ENCODE peak calls at places on chromosomes 2 and 18, in four cellular contexts. One of them, this sample, is unnamed.

GRCh38 chr2:45093181-45093580 is 83.9 kb upstream of the SIX2 start:
- DNase-seq in nephron progenitor cell: no peak
- DNase-seq in MM.1S: no peak
- DNase-seq in fibroblast of lung: no peak
- DNase-seq in this sample: no peak

GRCh38 chr2:215828528-215829184 is 184.7 kb downstream of the MREG start:
- DNase-seq in nephron progenitor cell: peak
- DNase-seq in MM.1S: peak
- DNase-seq in fibroblast of lung: peak
- DNase-seq in this sample: no peak

GRCh38 chr18:78559584-78559983 is 420.0 kb upstream of the SALL3 start:
- DNase-seq in nephron progenitor cell: no peak
- DNase-seq in MM.1S: no peak
- DNase-seq in fibroblast of lung: no peak
- DNase-seq in this sample: no peak

GRCh38 chr2:151087377-151087776 is 174.3 kb downstream of the RBM43 start:
- DNase-seq in nephron progenitor cell: no peak
- DNase-seq in MM.1S: no peak
- DNase-seq in fibroblast of lung: no peak
- DNase-seq in this sample: no peak

GRCh38 chr2:10654069-10654468 is 35.7 kb downstream of the NOL10 start:
- DNase-seq in nephron progenitor cell: no peak
- DNase-seq in MM.1S: peak
- DNase-seq in fibroblast of lung: peak
- DNase-seq in this sample: no peak

GRCh38 chr2:83342860-83343329 is 1116.2 kb downstream of the SUCLG1 start:
- DNase-seq in nephron progenitor cell: no peak
- DNase-seq in MM.1S: no peak
- DNase-seq in fibroblast of lung: no peak
- DNase-seq in this sample: no peak

GRCh38 chr2:161915121-161915520 is 158.9 kb downstream of the DPP4 start:
- DNase-seq in nephron progenitor cell: no peak
- DNase-seq in MM.1S: no peak
- DNase-seq in fibroblast of lung: no peak
- DNase-seq in this sample: no peak

GRCh38 chr2:150859162-150859561 is 371.7 kb upstream of the RND3 start:
- DNase-seq in nephron progenitor cell: no peak
- DNase-seq in MM.1S: no peak
- DNase-seq in fibroblast of lung: no peak
- DNase-seq in this sample: no peak

GRCh38 chr2:129849559-129850160 is 129.8 kb upstream of the RAB6C start:
- DNase-seq in nephron progenitor cell: peak
- DNase-seq in MM.1S: peak
- DNase-seq in fibroblast of lung: peak
- DNase-seq in this sample: no peak

GRCh38 chr2:224659726-224660125 is 56.4 kb downstream of the CCDC195 start:
- DNase-seq in nephron progenitor cell: no peak
- DNase-seq in MM.1S: no peak
- DNase-seq in fibroblast of lung: no peak
- DNase-seq in this sample: no peak

GRCh38 chr2:105827351-105828096 is 82.8 kb downstream of the NCK2 start:
- DNase-seq in nephron progenitor cell: no peak
- DNase-seq in MM.1S: no peak
- DNase-seq in fibroblast of lung: no peak
- DNase-seq in this sample: no peak

GRCh38 chr2:240670402-240670801 is 12.3 kb downstream of the AQP12B start:
- DNase-seq in nephron progenitor cell: no peak
- DNase-seq in MM.1S: no peak
- DNase-seq in fibroblast of lung: no peak
- DNase-seq in this sample: no peak

GRCh38 chr2:112001136-112001764 is 53.8 kb upstream of the TMEM87B start:
- DNase-seq in nephron progenitor cell: no peak
- DNase-seq in MM.1S: peak
- DNase-seq in fibroblast of lung: peak
- DNase-seq in this sample: no peak

GRCh38 chr18:77065221-77065981 is 67.2 kb downstream of the MBP start:
- DNase-seq in nephron progenitor cell: no peak
- DNase-seq in MM.1S: peak
- DNase-seq in fibroblast of lung: peak
- DNase-seq in this sample: no peak

GRCh38 chr2:68693947-68694346 is 40.7 kb upstream of the ARHGAP25 start:
- DNase-seq in nephron progenitor cell: no peak
- DNase-seq in MM.1S: no peak
- DNase-seq in fibroblast of lung: no peak
- DNase-seq in this sample: no peak

GRCh38 chr2:2641541-2642410 is 310.7 kb upstream of the MYT1L start:
- DNase-seq in nephron progenitor cell: no peak
- DNase-seq in MM.1S: no peak
- DNase-seq in fibroblast of lung: no peak
- DNase-seq in this sample: no peak

GRCh38 chr2:207257291-207258190 is 91.8 kb upstream of the KLF7 start:
- DNase-seq in nephron progenitor cell: no peak
- DNase-seq in MM.1S: no peak
- DNase-seq in fibroblast of lung: peak
- DNase-seq in this sample: no peak

GRCh38 chr2:8563814-8564474 is 117.9 kb upstream of the ID2 start:
- DNase-seq in nephron progenitor cell: no peak
- DNase-seq in MM.1S: no peak
- DNase-seq in fibroblast of lung: no peak
- DNase-seq in this sample: no peak

GRCh38 chr2:159925975-159926374 is 128.0 kb upstream of the CD302 start:
- DNase-seq in nephron progenitor cell: no peak
- DNase-seq in MM.1S: no peak
- DNase-seq in fibroblast of lung: no peak
- DNase-seq in this sample: no peak

GRCh38 chr2:2715036-2715818 is 384.2 kb upstream of the MYT1L start:
- DNase-seq in nephron progenitor cell: no peak
- DNase-seq in MM.1S: no peak
- DNase-seq in fibroblast of lung: no peak
- DNase-seq in this sample: no peak

GRCh38 chr2:132374961-132375360 is 41.6 kb upstream of the GPR39 start:
- DNase-seq in nephron progenitor cell: no peak
- DNase-seq in MM.1S: no peak
- DNase-seq in fibroblast of lung: no peak
- DNase-seq in this sample: no peak

GRCh38 chr18:13388586-13389490 is 170.3 kb downstream of the LDLRAD4 start:
- DNase-seq in nephron progenitor cell: no peak
- DNase-seq in MM.1S: no peak
- DNase-seq in fibroblast of lung: no peak
- DNase-seq in this sample: no peak

GRCh38 chr2:100747996-100748615 is 71.8 kb upstream of the NPAS2 start:
- DNase-seq in nephron progenitor cell: no peak
- DNase-seq in MM.1S: no peak
- DNase-seq in fibroblast of lung: no peak
- DNase-seq in this sample: no peak
- TF ChIP-seq CTCF in nephron progenitor cell: no peak
- TF ChIP-seq CTCF in MM.1S: no peak
- TF ChIP-seq CTCF in fibroblast of lung: no peak
- TF ChIP-seq CTCF in this sample: no peak

GRCh38 chr2:217040099-217040498 is 180.2 kb upstream of the TNP1 start:
- DNase-seq in nephron progenitor cell: no peak
- DNase-seq in MM.1S: no peak
- DNase-seq in fibroblast of lung: no peak
- DNase-seq in this sample: no peak

GRCh38 chr2:217033191-217033590 is 173.3 kb upstream of the TNP1 start:
- DNase-seq in nephron progenitor cell: no peak
- DNase-seq in MM.1S: no peak
- DNase-seq in fibroblast of lung: no peak
- DNase-seq in this sample: no peak

GRCh38 chr2:217038001-217038400 is 178.1 kb upstream of the TNP1 start:
- DNase-seq in nephron progenitor cell: no peak
- DNase-seq in MM.1S: no peak
- DNase-seq in fibroblast of lung: no peak
- DNase-seq in this sample: no peak

GRCh38 chr2:217035967-217036366 is 176.1 kb upstream of the TNP1 start:
- DNase-seq in nephron progenitor cell: no peak
- DNase-seq in MM.1S: no peak
- DNase-seq in fibroblast of lung: no peak
- DNase-seq in this sample: no peak

DNA sequence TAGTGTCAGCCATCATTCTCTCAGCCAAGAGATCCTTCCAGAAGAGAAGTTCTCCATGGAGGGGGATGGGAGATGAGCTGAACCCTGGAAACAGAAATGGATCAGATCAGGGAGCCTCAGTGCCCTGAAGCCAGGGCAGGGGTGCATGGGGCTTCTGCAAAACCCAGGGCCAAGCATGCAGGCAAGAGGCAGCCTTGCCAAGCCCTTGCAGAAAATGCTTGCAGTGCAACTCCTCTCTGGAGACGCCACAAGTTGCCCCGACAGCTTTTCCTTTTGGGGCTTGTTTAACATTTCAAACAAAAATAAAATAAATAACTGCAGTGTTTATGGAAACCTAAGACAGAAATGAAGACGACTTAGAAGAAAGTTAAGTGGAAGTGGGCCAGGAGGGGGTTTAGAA is 177.5 kb upstream of the TNP1 start:
- DNase-seq in nephron progenitor cell: no peak
- DNase-seq in MM.1S: no peak
- DNase-seq in fibroblast of lung: peak
- DNase-seq in this sample: no peak
- TF ChIP-seq CTCF in nephron progenitor cell: no peak
- TF ChIP-seq CTCF in MM.1S: no peak
- TF ChIP-seq CTCF in fibroblast of lung: no peak
- TF ChIP-seq CTCF in this sample: no peak

DNA sequence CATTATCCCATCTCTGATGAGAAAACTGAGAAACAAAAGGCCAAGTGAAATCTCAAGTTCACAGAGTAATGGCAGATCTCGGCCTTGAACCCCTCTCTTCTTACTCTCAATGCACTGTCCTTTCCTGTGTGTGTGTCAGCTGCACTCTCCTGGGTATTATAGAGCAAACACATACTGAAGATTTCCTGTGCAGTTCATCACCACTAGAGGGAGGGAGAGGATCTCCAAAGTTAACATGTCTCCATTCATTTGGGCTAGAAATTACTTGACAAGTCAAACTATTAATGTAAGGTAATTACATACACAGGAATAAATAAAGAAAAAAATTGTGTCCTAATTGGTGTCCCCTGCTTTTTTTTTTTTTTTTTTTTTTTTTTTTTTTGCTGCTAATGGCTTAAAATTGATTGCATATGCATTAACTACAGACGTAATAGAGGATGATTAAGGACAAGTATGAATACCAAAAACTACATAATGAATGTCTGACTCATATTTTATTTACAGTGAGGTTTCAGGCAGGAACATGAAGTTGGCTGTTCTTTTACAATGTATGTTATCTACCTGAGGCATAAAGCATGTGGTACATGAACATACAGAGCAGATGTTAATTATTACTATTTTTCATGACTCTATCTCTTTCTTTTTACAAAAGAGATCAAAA is 269.2 kb downstream of the NYAP2 start:
- DNase-seq in nephron progenitor cell: peak
- DNase-seq in MM.1S: peak
- DNase-seq in fibroblast of lung: peak
- DNase-seq in this sample: no peak
- TF ChIP-seq CTCF in nephron progenitor cell: peak
- TF ChIP-seq CTCF in MM.1S: peak
- TF ChIP-seq CTCF in fibroblast of lung: peak
- TF ChIP-seq CTCF in this sample: peak

DNA sequence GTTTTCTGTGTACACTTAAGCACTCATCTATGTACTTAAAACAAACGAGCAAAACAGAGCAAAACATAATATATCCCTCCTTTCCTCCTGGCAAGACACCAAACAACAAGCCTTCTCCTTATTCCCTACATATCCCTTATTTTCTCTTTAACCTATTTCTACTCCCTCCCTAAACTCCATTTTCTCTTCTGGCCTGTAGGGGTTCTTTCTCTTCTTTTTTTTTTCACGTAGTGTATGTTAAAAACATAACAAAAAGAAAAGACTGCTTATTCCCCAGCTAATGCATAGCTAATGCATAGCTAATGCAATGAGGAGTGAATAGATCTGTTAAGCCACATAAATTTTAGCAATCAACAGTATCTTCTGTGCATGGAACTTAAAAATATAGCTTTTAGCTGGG is 193.4 kb downstream of the TMEM247 start:
- DNase-seq in nephron progenitor cell: no peak
- DNase-seq in MM.1S: no peak
- DNase-seq in fibroblast of lung: no peak
- DNase-seq in this sample: no peak
- TF ChIP-seq CTCF in nephron progenitor cell: no peak
- TF ChIP-seq CTCF in MM.1S: no peak
- TF ChIP-seq CTCF in fibroblast of lung: no peak
- TF ChIP-seq CTCF in this sample: peak

GRCh38 chr2:39120771-39121522 is at the start of gene SOS1:
- DNase-seq in nephron progenitor cell: peak
- DNase-seq in MM.1S: peak
- DNase-seq in fibroblast of lung: peak
- DNase-seq in this sample: peak

GRCh38 chr2:39120521-39120770 is 405 bp downstream of the SOS1 start:
- DNase-seq in nephron progenitor cell: no peak
- DNase-seq in MM.1S: no peak
- DNase-seq in fibroblast of lung: no peak
- DNase-seq in this sample: no peak

GRCh38 chr2:39121523-39122063 is 742 bp upstream of the SOS1 start:
- DNase-seq in nephron progenitor cell: no peak
- DNase-seq in MM.1S: peak
- DNase-seq in fibroblast of lung: no peak
- DNase-seq in this sample: no peak

GRCh38 chr2:39118786-39119499 is 1.9 kb downstream of the SOS1 start:
- DNase-seq in nephron progenitor cell: no peak
- DNase-seq in MM.1S: peak
- DNase-seq in fibroblast of lung: peak
- DNase-seq in this sample: no peak

GRCh38 chr2:39119732-39120520 is 925 bp downstream of the SOS1 start:
- DNase-seq in nephron progenitor cell: peak
- DNase-seq in MM.1S: peak
- DNase-seq in fibroblast of lung: peak
- DNase-seq in this sample: peak
- TF ChIP-seq CTCF in nephron progenitor cell: no peak
- TF ChIP-seq CTCF in MM.1S: peak
- TF ChIP-seq CTCF in fibroblast of lung: no peak
- TF ChIP-seq CTCF in this sample: no peak

GRCh38 chr2:216989335-216990129 is 129.7 kb upstream of the TNP1 start:
- DNase-seq in nephron progenitor cell: no peak
- DNase-seq in MM.1S: no peak
- DNase-seq in fibroblast of lung: peak
- DNase-seq in this sample: no peak
- TF ChIP-seq CTCF in nephron progenitor cell: no peak
- TF ChIP-seq CTCF in MM.1S: no peak
- TF ChIP-seq CTCF in fibroblast of lung: peak
- TF ChIP-seq CTCF in this sample: no peak

GRCh38 chr2:121722479-121722878 is 14.2 kb downstream of the NIFK start:
- DNase-seq in nephron progenitor cell: no peak
- DNase-seq in MM.1S: no peak
- DNase-seq in fibroblast of lung: peak
- DNase-seq in this sample: no peak
- TF ChIP-seq CTCF in nephron progenitor cell: no peak
- TF ChIP-seq CTCF in MM.1S: no peak
- TF ChIP-seq CTCF in fibroblast of lung: no peak
- TF ChIP-seq CTCF in this sample: no peak

DNA sequence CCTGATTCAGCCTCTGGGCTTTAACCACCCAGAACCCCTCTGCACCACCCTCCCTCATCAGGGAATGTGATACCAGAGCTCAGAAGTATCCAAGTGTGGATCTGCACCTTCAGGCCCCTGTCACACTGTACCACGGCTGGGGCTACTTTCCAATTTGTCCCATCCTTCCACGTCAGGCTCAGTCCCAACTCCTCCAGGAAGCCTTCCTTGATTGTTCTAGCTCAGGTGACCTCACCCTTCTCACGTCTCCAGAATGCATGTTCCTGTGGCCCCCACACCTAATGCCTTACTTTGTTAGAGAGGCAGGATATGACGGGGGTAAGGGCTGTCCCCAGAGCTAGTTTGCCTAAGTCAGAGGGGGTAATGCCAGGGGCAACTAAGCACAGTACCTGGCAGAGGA is 134.3 kb downstream of the TFCP2L1 start:
- DNase-seq in nephron progenitor cell: no peak
- DNase-seq in MM.1S: no peak
- DNase-seq in fibroblast of lung: no peak
- DNase-seq in this sample: no peak
- TF ChIP-seq CTCF in nephron progenitor cell: no peak
- TF ChIP-seq CTCF in MM.1S: no peak
- TF ChIP-seq CTCF in fibroblast of lung: no peak
- TF ChIP-seq CTCF in this sample: no peak